ENCODE peak calls at places on chromosome 11, in four cellular contexts. O is CD8-positive, alpha-beta memory T cell; G is PC-9; P is left lung. R is an unnamed sample.

GRCh38 chr11:103257360-103257759 is 148.1 kb downstream of the DYNC2H1 start:
- DNase-seq in G (no peak), O (no peak), P (no peak), R (no peak)

GRCh38 chr11:62577046-62577708 is 3.5 kb upstream of the EEF1G start:
- DNase-seq in G (no peak), O (no peak), P (no peak), R (no peak)

GRCh38 chr11:118610773-118611432 is 3.5 kb downstream of the PHLDB1 start:
- DNase-seq in O (peak), P (peak), G (no peak), R (peak)

GRCh38 chr11:102276302-102277182 is 40.7 kb upstream of the BIRC3 start:
- DNase-seq in O (no peak), G (no peak), P (no peak), R (no peak)

GRCh38 chr11:78420255-78420764 is 2.7 kb upstream of the GAB2 start:
- DNase-seq in O (peak), P (no peak), G (peak), R (peak)

GRCh38 chr11:20611445-20611844 is 12.0 kb downstream of the SLC6A5 start:
- DNase-seq in P (no peak), G (no peak), O (no peak), R (no peak)

GRCh38 chr11:110097459-110098012 is 4.3 kb downstream of the ZC3H12C start:
- DNase-seq in G (peak), O (no peak), P (no peak), R (no peak)

GRCh38 chr11:8871283-8871775 is 39.7 kb upstream of the AKIP1 start:
- DNase-seq in O (no peak), P (no peak), G (peak), R (peak)

GRCh38 chr11:35853871-35854270 is 90.0 kb upstream of the LDLRAD3 start:
- DNase-seq in P (no peak), O (no peak), G (no peak), R (no peak)

GRCh38 chr11:75760710-75761493 is 7.7 kb upstream of the DGAT2 start:
- DNase-seq in P (no peak), G (peak), O (no peak), R (no peak)

GRCh38 chr11:65576867-65577755 is 1.3 kb downstream of the EHBP1L1 start:
- DNase-seq in P (peak), G (peak), O (peak), R (peak)

GRCh38 chr11:74459584-74459983 is 7.8 kb downstream of the KCNE3 start:
- DNase-seq in O (no peak), P (no peak), G (no peak), R (no peak)

DNA sequence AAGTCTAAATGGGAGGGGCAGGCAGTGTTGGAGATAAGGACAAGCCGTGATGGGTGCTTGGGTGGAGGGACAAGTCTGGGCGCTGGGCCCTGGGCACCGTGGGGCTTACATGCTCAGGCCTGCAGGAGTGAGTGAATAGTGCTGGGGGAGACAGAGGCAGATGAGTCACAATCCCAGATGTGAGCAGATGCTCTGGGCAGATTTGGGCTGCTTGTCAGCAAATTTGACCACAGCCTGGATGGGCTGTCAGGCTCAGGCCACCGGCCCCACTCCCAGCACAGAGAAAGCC is 41.6 kb upstream of the ZBED5 start:
- DNase-seq in O (no peak), P (peak), G (peak), R (no peak)
- H3K27ac ChIP-seq in O (peak), P (peak), G (peak), R (peak)

DNA sequence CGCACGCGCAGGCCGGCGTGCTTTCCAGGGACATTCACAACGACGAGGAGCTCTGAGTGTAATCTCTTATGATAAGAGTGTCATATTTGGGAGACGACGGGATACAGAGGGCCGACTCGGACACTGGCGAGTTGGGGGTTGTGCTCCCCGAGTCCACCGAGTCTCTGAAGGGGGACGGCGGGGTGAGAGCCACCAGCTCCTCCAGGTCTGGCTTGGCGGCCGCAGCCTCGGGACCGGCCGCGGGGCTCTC is 170.9 kb upstream of the CTSC start:
- DNase-seq in P (peak), O (no peak), G (no peak), R (no peak)
- H3K4me3 ChIP-seq in P (peak), O (no peak), G (no peak), R (peak)

DNA sequence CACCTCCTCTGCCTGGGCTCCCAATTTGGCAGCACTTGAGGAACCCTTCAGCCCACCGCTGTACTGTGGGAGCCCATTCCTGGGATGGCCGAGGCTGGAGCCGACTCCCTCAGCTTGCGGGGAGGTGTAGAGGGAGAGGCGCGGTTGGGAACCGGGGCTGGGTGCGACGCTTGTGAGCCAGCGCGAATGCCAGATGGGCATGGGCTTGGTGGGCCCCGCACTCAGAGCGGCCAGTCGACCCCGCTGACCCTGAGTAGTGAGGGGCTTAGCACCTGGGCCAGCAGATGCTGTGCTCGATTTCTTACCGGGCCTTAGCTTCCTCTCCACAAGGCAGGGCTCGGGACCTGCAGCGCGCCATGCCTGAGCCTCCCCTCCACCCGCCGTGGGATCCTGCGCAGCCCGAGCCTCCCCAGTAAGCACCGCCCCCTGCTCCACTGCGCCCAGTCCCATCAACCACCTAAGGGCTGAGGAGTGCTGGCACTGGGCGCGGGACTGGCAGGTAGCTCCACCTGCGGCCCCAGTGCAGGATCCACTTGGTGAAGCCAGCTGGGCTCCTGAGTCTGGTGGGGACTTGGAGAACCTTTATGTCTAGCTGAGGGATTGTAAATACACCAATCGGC is 58.3 kb upstream of the DEFB108B start:
- DNase-seq in O (no peak), G (no peak), P (no peak), R (no peak)
- H3K27ac ChIP-seq in O (no peak), G (no peak), P (no peak), R (no peak)

GRCh38 chr11:64291746-64292457 is 800 bp downstream of the KCNK4 start:
- DNase-seq in O (peak), P (peak), G (peak), R (no peak)
- H3K4me3 ChIP-seq in O (no peak), P (peak), G (no peak), R (peak)

GRCh38 chr11:69524291-69524882 is 42.9 kb downstream of the LINC01488 start:
- DNase-seq in P (no peak), G (no peak), O (no peak), R (no peak)

GRCh38 chr11:69521461-69521860 is 40.0 kb downstream of the LINC01488 start:
- DNase-seq in G (no peak), O (no peak), P (no peak), R (no peak)

GRCh38 chr11:69524991-69525411 is 43.5 kb downstream of the LINC01488 start:
- DNase-seq in G (no peak), P (no peak), O (no peak), R (peak)

GRCh38 chr11:69525516-69526452 is 44.3 kb downstream of the LINC01488 start:
- DNase-seq in P (no peak), G (no peak), O (no peak), R (no peak)

DNA sequence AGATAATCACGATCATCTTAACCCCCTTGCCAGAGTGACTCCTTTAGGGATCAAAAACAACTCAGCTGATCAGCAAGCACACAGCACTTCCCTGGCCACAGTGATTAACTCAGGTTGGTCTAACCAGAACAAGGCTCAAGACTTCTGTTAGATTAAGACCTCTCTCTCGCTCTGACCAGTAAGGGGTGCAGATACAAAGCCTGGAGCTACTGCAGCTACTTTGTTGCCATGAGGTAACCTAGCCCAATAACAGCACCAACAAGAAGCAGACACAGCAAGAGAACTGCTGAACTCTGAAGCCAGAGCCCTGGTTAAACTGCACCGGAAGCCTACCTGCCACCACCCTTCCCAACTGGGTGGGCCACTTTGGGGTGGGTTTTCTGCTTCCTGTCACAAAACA is 42.0 kb downstream of the LINC01488 start:
- DNase-seq in P (no peak), O (no peak), G (no peak), R (no peak)
- H3K27ac ChIP-seq in P (no peak), O (no peak), G (no peak), R (no peak)